ENCODE peak calls at places on chromosome 3, in four cellular contexts. One of them, this sample, is unnamed.
A peak's percentile ranks its signal among the peaks of the same experiment; 100 is the strongest.

GRCh38 chr3:42539871-42540714 is 37.6 kb downstream of the VIPR1 start:
- DNase-seq in testis: peak; percentile 74
- DNase-seq in A549: peak; percentile 44
- DNase-seq in bronchial epithelial cell: peak; percentile 48
- DNase-seq in this sample: peak; percentile 31

GRCh38 chr3:100500320-100500880 is 8.0 kb downstream of the TMEM45A start:
- DNase-seq in testis: no peak
- DNase-seq in A549: no peak
- DNase-seq in bronchial epithelial cell: peak; percentile 54
- DNase-seq in this sample: no peak

GRCh38 chr3:124157000-124157712 is 165.2 kb upstream of the ROPN1 start:
- DNase-seq in testis: no peak
- DNase-seq in A549: no peak
- DNase-seq in bronchial epithelial cell: no peak
- DNase-seq in this sample: no peak

GRCh38 chr3:48747015-48747615 is 30.1 kb upstream of the IP6K2 start:
- DNase-seq in testis: no peak
- DNase-seq in A549: no peak
- DNase-seq in bronchial epithelial cell: no peak
- DNase-seq in this sample: no peak

GRCh38 chr3:181316481-181316880 is 326.9 kb upstream of the DNAJC19 start:
- DNase-seq in testis: no peak
- DNase-seq in A549: peak; percentile 2
- DNase-seq in bronchial epithelial cell: peak; percentile 52
- DNase-seq in this sample: peak; percentile 37

GRCh38 chr3:145243875-145244274 is 917.1 kb downstream of the PLOD2 start:
- DNase-seq in testis: no peak
- DNase-seq in A549: no peak
- DNase-seq in bronchial epithelial cell: no peak
- DNase-seq in this sample: peak; percentile 97

GRCh38 chr3:72597756-72598195 is 250.5 kb downstream of the SHQ1 start:
- DNase-seq in testis: peak; percentile 17
- DNase-seq in A549: peak; percentile 14
- DNase-seq in bronchial epithelial cell: peak; percentile 22
- DNase-seq in this sample: no peak

GRCh38 chr3:20406621-20407020 is 220.6 kb upstream of the SGO1 start:
- DNase-seq in testis: no peak
- DNase-seq in A549: no peak
- DNase-seq in bronchial epithelial cell: no peak
- DNase-seq in this sample: no peak

GRCh38 chr3:101854608-101855304 is 5.4 kb downstream of the NFKBIZ start:
- DNase-seq in testis: no peak
- DNase-seq in A549: peak; percentile 45
- DNase-seq in bronchial epithelial cell: no peak
- DNase-seq in this sample: no peak
- TF ChIP-seq CTCF in testis: no peak
- TF ChIP-seq CTCF in A549: no peak
- TF ChIP-seq CTCF in bronchial epithelial cell: no peak
- TF ChIP-seq CTCF in this sample: no peak

GRCh38 chr3:36991923-36992805 is 767 bp downstream of the EPM2AIP1 start:
- DNase-seq in testis: peak; percentile 30
- DNase-seq in A549: peak; percentile 48
- DNase-seq in bronchial epithelial cell: peak; percentile 64
- DNase-seq in this sample: peak; percentile 64

GRCh38 chr3:36989000-36989399 is 3.9 kb downstream of the EPM2AIP1 start:
- DNase-seq in testis: no peak
- DNase-seq in A549: no peak
- DNase-seq in bronchial epithelial cell: no peak
- DNase-seq in this sample: no peak

GRCh38 chr3:36992806-36993325 is at the start of gene EPM2AIP1:
- DNase-seq in testis: peak; percentile 100
- DNase-seq in A549: no peak
- DNase-seq in bronchial epithelial cell: no peak
- DNase-seq in this sample: no peak

GRCh38 chr3:36989568-36989967 is 3.4 kb downstream of the EPM2AIP1 start:
- DNase-seq in testis: no peak
- DNase-seq in A549: no peak
- DNase-seq in bronchial epithelial cell: no peak
- DNase-seq in this sample: no peak

DNA sequence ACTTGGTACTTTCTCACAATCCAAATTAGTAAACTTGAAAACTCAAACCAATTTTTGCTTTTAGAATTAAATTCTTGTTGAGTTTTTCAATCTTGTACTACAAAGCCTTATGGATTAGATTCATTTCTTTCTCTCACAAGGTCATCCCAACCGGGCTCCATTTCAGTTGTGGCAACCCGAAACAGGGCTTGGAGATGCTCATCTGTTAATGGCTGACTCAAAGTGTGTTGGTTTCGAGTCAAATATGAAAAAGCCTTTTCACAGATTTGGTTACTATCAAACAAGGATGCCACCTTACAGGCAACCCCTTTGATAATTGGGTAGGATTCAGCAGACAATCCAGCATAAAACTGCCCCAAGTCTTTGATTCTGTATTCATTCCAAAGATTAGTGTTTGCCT is 1.8 kb downstream of the EPM2AIP1 start:
- DNase-seq in testis: peak; percentile 23
- DNase-seq in A549: no peak
- DNase-seq in bronchial epithelial cell: no peak
- DNase-seq in this sample: no peak
- H3K4me3 ChIP-seq in testis: peak overlapping the region; percentile 87
- H3K4me3 ChIP-seq in A549: peak overlapping the region; percentile 61
- H3K4me3 ChIP-seq in bronchial epithelial cell: no peak overlapping the region
- H3K4me3 ChIP-seq in this sample: peak overlapping the region; percentile 97

GRCh38 chr3:54535619-54536018 is 392.2 kb downstream of the LRTM1 start:
- DNase-seq in testis: no peak
- DNase-seq in A549: no peak
- DNase-seq in bronchial epithelial cell: no peak
- DNase-seq in this sample: no peak

GRCh38 chr3:54537506-54537905 is 390.4 kb downstream of the LRTM1 start:
- DNase-seq in testis: no peak
- DNase-seq in A549: no peak
- DNase-seq in bronchial epithelial cell: no peak
- DNase-seq in this sample: no peak

GRCh38 chr3:54541369-54541768 is 386.5 kb downstream of the LRTM1 start:
- DNase-seq in testis: no peak
- DNase-seq in A549: no peak
- DNase-seq in bronchial epithelial cell: no peak
- DNase-seq in this sample: no peak

GRCh38 chr3:54536450-54536849 is 391.4 kb downstream of the LRTM1 start:
- DNase-seq in testis: no peak
- DNase-seq in A549: no peak
- DNase-seq in bronchial epithelial cell: no peak
- DNase-seq in this sample: no peak

GRCh38 chr3:54538346-54538745 is 389.5 kb downstream of the LRTM1 start:
- DNase-seq in testis: no peak
- DNase-seq in A549: peak; percentile 1
- DNase-seq in bronchial epithelial cell: no peak
- DNase-seq in this sample: no peak
- TF ChIP-seq CTCF in testis: no peak
- TF ChIP-seq CTCF in A549: no peak
- TF ChIP-seq CTCF in bronchial epithelial cell: no peak
- TF ChIP-seq CTCF in this sample: no peak

GRCh38 chr3:168061332-168061996 is 34.3 kb downstream of the GOLIM4 start:
- DNase-seq in testis: no peak
- DNase-seq in A549: no peak
- DNase-seq in bronchial epithelial cell: no peak
- DNase-seq in this sample: no peak
- H3K4me3 ChIP-seq in testis: no peak overlapping the region
- H3K4me3 ChIP-seq in A549: no peak overlapping the region
- H3K4me3 ChIP-seq in bronchial epithelial cell: no peak overlapping the region
- H3K4me3 ChIP-seq in this sample: no peak overlapping the region

This sample was measured in fibroblast of the aortic adventitia.